ENCODE peak calls at places on chromosomes 1 and 21, in eight cellular contexts. One of them, this sample, is unnamed.
A peak's percentile ranks its signal among the peaks of the same experiment; 100 is the strongest.

GRCh38 chr1:223500560-223501425 is 107.6 kb downstream of the CCDC185 start:
- DNase-seq in ACHN: peak; percentile 58
- DNase-seq in germinal center: no peak
- DNase-seq in kidney: peak; percentile 91
- DNase-seq in midbrain: no peak
- DNase-seq in hypothalamus: peak; percentile 17
- DNase-seq in H4: peak; percentile 45
- DNase-seq in NCI-H1105: no peak
- DNase-seq in this sample: no peak

GRCh38 chr1:112557385-112557784 is 48.6 kb downstream of the WNT2B start:
- DNase-seq in NCI-H1105: no peak
- DNase-seq in kidney: no peak
- DNase-seq in hypothalamus: no peak
- DNase-seq in H4: no peak
- DNase-seq in ACHN: no peak
- DNase-seq in germinal center: no peak
- DNase-seq in midbrain: no peak
- DNase-seq in this sample: no peak

GRCh38 chr1:35269190-35269988 is 880 bp downstream of the ZMYM4 start:
- DNase-seq in H4: no peak
- DNase-seq in NCI-H1105: no peak
- DNase-seq in ACHN: no peak
- DNase-seq in midbrain: no peak
- DNase-seq in hypothalamus: no peak
- DNase-seq in germinal center: peak; percentile 8
- DNase-seq in kidney: no peak
- DNase-seq in this sample: no peak

GRCh38 chr1:41528106-41528505 is 43.6 kb upstream of the EDN2 start:
- DNase-seq in kidney: peak; percentile 21
- DNase-seq in H4: no peak
- DNase-seq in NCI-H1105: no peak
- DNase-seq in ACHN: no peak
- DNase-seq in midbrain: no peak
- DNase-seq in hypothalamus: no peak
- DNase-seq in germinal center: no peak
- DNase-seq in this sample: no peak

GRCh38 chr1:119631433-119632102 is 16.5 kb downstream of the ZNF697 start:
- DNase-seq in germinal center: no peak
- DNase-seq in NCI-H1105: peak; percentile 79
- DNase-seq in ACHN: peak; percentile 93
- DNase-seq in kidney: peak; percentile 96
- DNase-seq in H4: peak; percentile 17
- DNase-seq in hypothalamus: peak; percentile 78
- DNase-seq in midbrain: peak; percentile 64
- DNase-seq in this sample: no peak

GRCh38 chr1:207941664-207942063 is 30.7 kb upstream of the CD34 start:
- DNase-seq in ACHN: no peak
- DNase-seq in kidney: peak; percentile 84
- DNase-seq in hypothalamus: peak; percentile 70
- DNase-seq in midbrain: peak; percentile 70
- DNase-seq in NCI-H1105: no peak
- DNase-seq in H4: peak; percentile 19
- DNase-seq in germinal center: no peak
- DNase-seq in this sample: no peak

GRCh38 chr1:161114556-161114955 is 3.3 kb downstream of the PFDN2 start:
- DNase-seq in hypothalamus: no peak
- DNase-seq in kidney: no peak
- DNase-seq in H4: no peak
- DNase-seq in germinal center: no peak
- DNase-seq in midbrain: no peak
- DNase-seq in ACHN: no peak
- DNase-seq in NCI-H1105: no peak
- DNase-seq in this sample: no peak

GRCh38 chr21:42562816-42563215 is 49.2 kb downstream of the SLC37A1 start:
- DNase-seq in NCI-H1105: no peak
- DNase-seq in kidney: no peak
- DNase-seq in germinal center: no peak
- DNase-seq in H4: no peak
- DNase-seq in ACHN: no peak
- DNase-seq in hypothalamus: no peak
- DNase-seq in midbrain: no peak
- DNase-seq in this sample: no peak

GRCh38 chr1:21313146-21313885 is 23.1 kb upstream of the ECE1 start:
- DNase-seq in kidney: no peak
- DNase-seq in germinal center: no peak
- DNase-seq in hypothalamus: peak; percentile 17
- DNase-seq in midbrain: no peak
- DNase-seq in H4: no peak
- DNase-seq in ACHN: no peak
- DNase-seq in NCI-H1105: no peak
- DNase-seq in this sample: no peak

GRCh38 chr1:18132707-18133066 is 25.1 kb downstream of the IGSF21 start:
- DNase-seq in germinal center: no peak
- DNase-seq in H4: no peak
- DNase-seq in NCI-H1105: no peak
- DNase-seq in kidney: no peak
- DNase-seq in midbrain: no peak
- DNase-seq in hypothalamus: no peak
- DNase-seq in ACHN: no peak
- DNase-seq in this sample: no peak

GRCh38 chr1:2119886-2120285 is 69.7 kb downstream of the PRKCZ start:
- DNase-seq in NCI-H1105: no peak
- DNase-seq in kidney: peak; percentile 0
- DNase-seq in germinal center: no peak
- DNase-seq in H4: no peak
- DNase-seq in midbrain: no peak
- DNase-seq in ACHN: no peak
- DNase-seq in hypothalamus: no peak
- DNase-seq in this sample: no peak

GRCh38 chr1:150322310-150322709 is 977 bp downstream of the PRPF3 start:
- DNase-seq in H4: no peak
- DNase-seq in germinal center: no peak
- DNase-seq in ACHN: no peak
- DNase-seq in kidney: no peak
- DNase-seq in NCI-H1105: no peak
- DNase-seq in hypothalamus: no peak
- DNase-seq in midbrain: no peak
- DNase-seq in this sample: no peak

GRCh38 chr1:116127123-116127847 is 16.1 kb downstream of the MAB21L3 start:
- DNase-seq in germinal center: no peak
- DNase-seq in H4: no peak
- DNase-seq in ACHN: no peak
- DNase-seq in kidney: peak; percentile 65
- DNase-seq in hypothalamus: no peak
- DNase-seq in midbrain: no peak
- DNase-seq in NCI-H1105: no peak
- DNase-seq in this sample: no peak

GRCh38 chr1:176466514-176466913 is 3.5 kb downstream of the PAPPA2 start:
- DNase-seq in ACHN: peak; percentile 33
- DNase-seq in H4: peak; percentile 6
- DNase-seq in germinal center: no peak
- DNase-seq in kidney: no peak
- DNase-seq in hypothalamus: no peak
- DNase-seq in midbrain: no peak
- DNase-seq in NCI-H1105: peak; percentile 3
- DNase-seq in this sample: no peak

GRCh38 chr1:30410153-30410851 is 313.1 kb downstream of the MATN1 start:
- DNase-seq in hypothalamus: no peak
- DNase-seq in midbrain: no peak
- DNase-seq in kidney: no peak
- DNase-seq in ACHN: no peak
- DNase-seq in H4: no peak
- DNase-seq in germinal center: no peak
- DNase-seq in NCI-H1105: no peak
- DNase-seq in this sample: no peak

GRCh38 chr21:20527691-20528090 is 470.5 kb upstream of the NCAM2 start:
- DNase-seq in H4: no peak
- DNase-seq in ACHN: no peak
- DNase-seq in midbrain: no peak
- DNase-seq in hypothalamus: no peak
- DNase-seq in germinal center: no peak
- DNase-seq in kidney: no peak
- DNase-seq in NCI-H1105: peak; percentile 4
- DNase-seq in this sample: no peak

GRCh38 chr1:25523512-25523911 is 19.9 kb upstream of the LDLRAP1 start:
- DNase-seq in midbrain: no peak
- DNase-seq in kidney: no peak
- DNase-seq in H4: peak; percentile 38
- DNase-seq in hypothalamus: no peak
- DNase-seq in NCI-H1105: no peak
- DNase-seq in ACHN: peak; percentile 51
- DNase-seq in germinal center: no peak
- DNase-seq in this sample: no peak

GRCh38 chr1:11654571-11655262 is at the start of gene FBXO44:
- DNase-seq in ACHN: no peak
- DNase-seq in kidney: peak; percentile 86
- DNase-seq in H4: no peak
- DNase-seq in hypothalamus: peak; percentile 52
- DNase-seq in germinal center: peak; percentile 81
- DNase-seq in midbrain: peak; percentile 55
- DNase-seq in NCI-H1105: no peak
- DNase-seq in this sample: peak; percentile 35

GRCh38 chr21:31372176-31372765 is 28.2 kb upstream of the TIAM1 start:
- DNase-seq in kidney: no peak
- DNase-seq in germinal center: no peak
- DNase-seq in midbrain: no peak
- DNase-seq in hypothalamus: no peak
- DNase-seq in H4: no peak
- DNase-seq in ACHN: no peak
- DNase-seq in NCI-H1105: no peak
- DNase-seq in this sample: no peak

GRCh38 chr1:91623020-91623419 is 122.4 kb downstream of the CDC7 start:
- DNase-seq in ACHN: no peak
- DNase-seq in germinal center: no peak
- DNase-seq in midbrain: no peak
- DNase-seq in hypothalamus: no peak
- DNase-seq in NCI-H1105: no peak
- DNase-seq in H4: no peak
- DNase-seq in kidney: no peak
- DNase-seq in this sample: no peak

GRCh38 chr21:31410763-31411278 is 66.8 kb upstream of the TIAM1 start:
- DNase-seq in midbrain: no peak
- DNase-seq in kidney: no peak
- DNase-seq in NCI-H1105: no peak
- DNase-seq in ACHN: no peak
- DNase-seq in H4: no peak
- DNase-seq in germinal center: no peak
- DNase-seq in hypothalamus: no peak
- DNase-seq in this sample: no peak

GRCh38 chr1:29698033-29698432 is 461.7 kb downstream of the PTPRU start:
- DNase-seq in hypothalamus: no peak
- DNase-seq in midbrain: no peak
- DNase-seq in NCI-H1105: no peak
- DNase-seq in H4: peak; percentile 82
- DNase-seq in ACHN: peak; percentile 51
- DNase-seq in germinal center: no peak
- DNase-seq in kidney: no peak
- DNase-seq in this sample: no peak

GRCh38 chr21:28516996-28517592 is 475.6 kb downstream of the LTN1 start:
- DNase-seq in germinal center: peak; percentile 65
- DNase-seq in midbrain: peak; percentile 37
- DNase-seq in hypothalamus: peak; percentile 3
- DNase-seq in H4: peak; percentile 81
- DNase-seq in ACHN: peak; percentile 61
- DNase-seq in NCI-H1105: peak; percentile 37
- DNase-seq in kidney: peak; percentile 80
- DNase-seq in this sample: peak; percentile 25

GRCh38 chr1:213905315-213905714 is 82.5 kb upstream of the PROX1 start:
- DNase-seq in kidney: no peak
- DNase-seq in ACHN: no peak
- DNase-seq in NCI-H1105: no peak
- DNase-seq in germinal center: no peak
- DNase-seq in H4: no peak
- DNase-seq in midbrain: peak; percentile 59
- DNase-seq in hypothalamus: peak; percentile 47
- DNase-seq in this sample: no peak